ENCODE peak calls at places on chromosomes 3 and 15, in four cellular contexts. U is A549, J is testis, V is brain microvascular endothelial cell. P is an unnamed sample.

GRCh38 chr15:86849563-86849962 is 769.9 kb downstream of the AGBL1 start:
- DNase-seq in J (no peak), U (no peak), V (no peak), P (no peak)

GRCh38 chr15:59169337-59169736 is 37.3 kb upstream of the LDHAL6B start:
- DNase-seq in J (no peak), V (peak), U (no peak), P (peak)

GRCh38 chr3:79257811-79258210 is 510.0 kb downstream of the ROBO1 start:
- DNase-seq in U (no peak), J (no peak), V (no peak), P (no peak)

GRCh38 chr3:191985691-191986090 is 524.7 kb downstream of the PYDC2 start:
- DNase-seq in V (no peak), U (no peak), J (no peak), P (no peak)

GRCh38 chr3:100093826-100094225 is 20.5 kb downstream of the FILIP1L start:
- DNase-seq in U (no peak), J (no peak), V (no peak), P (no peak)

GRCh38 chr3:187689984-187690383 is 12.4 kb downstream of the RTP2 start:
- DNase-seq in V (peak), U (no peak), J (no peak), P (no peak)

GRCh38 chr3:63202529-63202928 is 75.6 kb upstream of the SYNPR start:
- DNase-seq in V (no peak), U (no peak), J (no peak), P (no peak)

GRCh38 chr3:108102420-108103039 is 11.7 kb upstream of the CD47 start:
- DNase-seq in J (no peak), U (no peak), V (no peak), P (no peak)

GRCh38 chr3:29183346-29184087 is 97.4 kb upstream of the RBMS3 start:
- DNase-seq in V (peak), U (no peak), J (no peak), P (no peak)

GRCh38 chr15:59953392-59953883 is 50.7 kb upstream of the FOXB1 start:
- DNase-seq in V (no peak), U (no peak), J (no peak), P (no peak)

GRCh38 chr3:127061641-127062040 is 78.7 kb downstream of the PLXNA1 start:
- DNase-seq in V (no peak), J (no peak), U (no peak), P (no peak)

GRCh38 chr3:138812806-138813205 is 21.9 kb downstream of the PIK3CB start:
- DNase-seq in V (no peak), U (no peak), J (no peak), P (no peak)

GRCh38 chr3:189664311-189664710 is 33.1 kb downstream of the TP63 start:
- DNase-seq in V (peak), J (no peak), U (peak), P (peak)

GRCh38 chr15:71440479-71441071 is 325.3 kb downstream of the THSD4 start:
- DNase-seq in U (peak), V (no peak), J (no peak), P (peak)

GRCh38 chr3:138578961-138579574 is 15.0 kb downstream of the CEP70 start:
- DNase-seq in V (no peak), J (no peak), U (no peak), P (no peak)

GRCh38 chr3:29764059-29764458 is 483.2 kb downstream of the RBMS3 start:
- DNase-seq in J (no peak), V (peak), U (no peak), P (peak)

GRCh38 chr3:124510290-124510689 is 220.0 kb upstream of the UMPS start:
- DNase-seq in V (no peak), U (no peak), J (no peak), P (no peak)

GRCh38 chr3:5004319-5005152 is 25.3 kb downstream of the BHLHE40 start:
- DNase-seq in V (no peak), U (no peak), J (no peak), P (no peak)

GRCh38 chr3:71511037-71511436 is 72.5 kb downstream of the FOXP1 start:
- DNase-seq in V (peak), U (peak), J (no peak), P (peak)

GRCh38 chr3:120160050-120160449 is 65.8 kb upstream of the GSK3B start:
- DNase-seq in V (peak), U (peak), J (peak), P (peak)

GRCh38 chr3:58169371-58169770 is 41.4 kb downstream of the DNASE1L3 start:
- DNase-seq in J (no peak), V (no peak), U (no peak), P (no peak)

GRCh38 chr3:71055602-71056001 is 527.9 kb downstream of the FOXP1 start:
- DNase-seq in J (no peak), V (no peak), U (peak), P (no peak)

GRCh38 chr15:58477228-58477627 is 45.4 kb downstream of the LIPC start:
- DNase-seq in U (no peak), V (no peak), J (no peak), P (no peak)

GRCh38 chr3:101310580-101311375 is 9.6 kb downstream of the IMPG2 start:
- DNase-seq in U (no peak), V (peak), J (no peak), P (peak)

GRCh38 chr3:195715583-195716266 is 5.1 kb upstream of the MUC20 start:
- DNase-seq in J (no peak), V (no peak), U (peak), P (no peak)

GRCh38 chr3:190387578-190388213 is at the start of gene CLDN16:
- DNase-seq in V (no peak), U (no peak), J (no peak), P (no peak)

GRCh38 chr3:152283492-152284381 is 15.0 kb downstream of the MBNL1 start:
- DNase-seq in J (no peak), U (no peak), V (no peak), P (no peak)

GRCh38 chr3:158058775-158059174 is 47.4 kb downstream of the SHOX2 start:
- DNase-seq in V (no peak), U (no peak), J (no peak), P (no peak)

GRCh38 chr3:143291826-143292447 is 172.4 kb downstream of the CHST2 start:
- DNase-seq in J (no peak), V (no peak), U (no peak), P (no peak)

GRCh38 chr3:88219138-88219792 is 69.5 kb downstream of the C3orf38 start:
- DNase-seq in V (peak), U (peak), J (peak), P (peak)

GRCh38 chr3:50123394-50124361 is 31.4 kb upstream of the SEMA3F start:
- DNase-seq in U (no peak), J (no peak), V (no peak), P (no peak)

GRCh38 chr3:50120364-50121095 is 31.8 kb downstream of the RBM5 start:
- DNase-seq in V (no peak), U (no peak), J (no peak), P (no peak)

GRCh38 chr3:50122661-50123391 is 32.3 kb upstream of the SEMA3F start:
- DNase-seq in V (no peak), J (no peak), U (no peak), P (no peak)

GRCh38 chr3:50121416-50122032 is 32.8 kb downstream of the RBM5 start:
- DNase-seq in V (peak), U (peak), J (peak), P (peak)

GRCh38 chr3:50122071-50122470 is 33.1 kb upstream of the SEMA3F start:
- DNase-seq in U (no peak), V (no peak), J (no peak), P (no peak)
- H3K4me3 ChIP-seq in U (no peak), V (no peak), J (no peak), P (no peak)

DNA sequence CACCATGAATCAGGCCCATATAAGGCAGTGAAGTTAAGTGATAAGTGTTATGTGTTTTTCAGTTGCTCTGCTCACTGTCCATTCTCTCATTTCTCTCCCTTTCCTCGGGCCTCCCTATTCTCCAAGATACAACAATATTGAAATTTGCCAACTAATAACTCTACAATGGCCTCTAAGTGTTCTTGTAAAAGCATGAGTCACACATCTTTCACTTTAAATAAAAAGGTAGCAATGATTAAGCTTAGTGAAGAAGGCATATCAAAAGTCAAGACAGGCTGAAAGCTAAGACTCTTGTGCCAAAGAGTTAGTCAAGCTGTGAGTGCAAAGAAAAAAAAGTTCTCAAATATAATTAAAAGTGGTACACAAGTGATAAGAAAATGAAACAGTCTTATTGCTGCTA is 675.4 kb downstream of the OTOL1 start:
- DNase-seq in J (no peak), V (no peak), U (no peak), P (no peak)
- TF ChIP-seq CTCF in J (no peak), V (no peak), U (no peak), P (no peak)

DNA sequence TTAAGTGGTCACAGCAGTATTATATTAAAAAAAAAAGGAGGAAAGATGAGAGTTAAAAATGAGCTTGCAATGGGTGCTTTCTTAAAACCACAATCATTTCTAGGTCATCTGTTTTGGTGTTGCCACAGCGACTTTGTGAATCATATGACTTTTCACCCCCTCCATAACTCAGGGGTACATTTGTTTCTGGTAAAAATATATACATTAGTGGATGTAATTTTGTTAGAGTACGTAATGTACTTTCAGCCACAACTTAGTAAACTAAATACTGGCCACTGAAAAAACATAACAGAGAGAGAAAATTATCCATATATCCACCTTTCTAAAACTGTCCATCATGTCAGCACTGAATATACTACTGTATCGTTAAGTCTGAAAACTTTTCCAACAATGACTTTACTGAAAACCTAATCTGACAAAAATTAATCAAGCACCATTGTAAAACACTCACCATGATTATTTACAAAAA is 3.4 kb downstream of the ANKRD28 start:
- DNase-seq in U (peak), V (peak), J (no peak), P (no peak)
- H3K4me3 ChIP-seq in U (peak), V (peak), J (no peak), P (peak)

DNA sequence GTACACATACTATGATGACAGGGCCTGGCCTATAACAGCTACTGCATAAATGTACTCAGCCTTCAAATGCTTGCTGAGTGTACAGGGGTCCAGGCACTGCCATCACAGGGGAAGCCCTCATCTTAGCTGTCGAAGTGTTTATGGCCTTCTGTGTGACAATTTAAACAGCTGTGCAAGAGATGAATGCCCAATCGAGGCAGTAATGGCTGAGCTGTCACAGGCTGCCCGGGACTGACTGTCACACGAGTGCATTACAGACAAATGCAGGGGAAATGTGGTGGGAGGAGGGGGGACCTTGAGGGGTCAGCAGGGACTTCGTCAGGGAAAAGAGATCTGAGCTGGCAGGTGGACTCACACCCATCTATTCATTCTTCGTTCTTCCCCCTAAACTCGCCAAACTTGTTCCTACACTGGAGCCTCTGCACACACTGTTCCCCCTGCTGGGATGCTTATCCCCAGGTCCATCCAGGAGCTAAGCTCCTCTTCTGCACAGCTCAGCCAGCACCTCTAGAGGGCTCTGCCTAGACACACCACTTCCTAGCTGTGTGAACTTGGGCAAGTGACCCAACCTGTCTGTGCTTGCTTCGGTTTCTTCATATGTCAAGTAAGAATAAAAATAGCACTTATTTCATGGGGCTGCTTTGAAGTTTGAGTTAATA is 156.2 kb upstream of the IQSEC1 start:
- DNase-seq in V (peak), U (peak), J (no peak), P (no peak)
- TF ChIP-seq CTCF in V (peak), U (peak), J (no peak), P (peak)

DNA sequence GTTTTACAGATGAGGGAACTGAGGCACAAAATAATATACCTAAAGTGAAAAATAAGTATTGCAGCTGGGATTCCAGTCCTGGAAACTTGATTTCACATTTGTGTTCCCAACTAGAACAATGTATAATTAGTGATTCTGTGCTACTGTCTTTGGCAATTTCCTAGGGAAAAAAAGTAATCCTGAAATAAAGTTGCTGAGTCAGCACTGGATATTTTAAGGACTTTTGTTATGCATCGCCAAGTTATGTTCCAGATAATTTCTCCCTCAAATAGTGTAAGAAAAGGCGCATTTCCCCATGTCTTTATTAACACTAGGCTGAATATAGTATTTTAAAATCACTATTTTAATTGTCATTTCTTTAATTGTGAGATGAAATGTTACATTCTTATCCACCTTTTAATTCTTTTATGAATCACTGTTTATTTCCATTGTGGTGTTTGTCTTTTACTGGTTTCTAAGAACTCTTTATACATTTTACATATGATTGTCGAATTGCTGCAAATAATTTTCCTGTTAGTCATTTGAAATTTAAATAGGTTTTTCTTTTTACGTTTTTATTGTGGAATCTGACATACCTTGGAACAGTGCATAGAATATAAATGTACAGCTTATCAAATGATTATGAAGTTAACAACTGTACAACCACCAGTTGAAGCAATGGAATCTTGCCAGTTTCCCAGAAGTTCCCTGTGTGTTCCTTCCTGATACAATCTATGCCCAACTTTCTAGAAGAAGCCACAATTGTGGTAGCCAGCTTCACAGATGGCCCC is 56.6 kb downstream of the SH3GL3 start:
- DNase-seq in V (no peak), J (no peak), U (no peak), P (no peak)
- H3K4me3 ChIP-seq in V (no peak), J (no peak), U (no peak), P (no peak)

DNA sequence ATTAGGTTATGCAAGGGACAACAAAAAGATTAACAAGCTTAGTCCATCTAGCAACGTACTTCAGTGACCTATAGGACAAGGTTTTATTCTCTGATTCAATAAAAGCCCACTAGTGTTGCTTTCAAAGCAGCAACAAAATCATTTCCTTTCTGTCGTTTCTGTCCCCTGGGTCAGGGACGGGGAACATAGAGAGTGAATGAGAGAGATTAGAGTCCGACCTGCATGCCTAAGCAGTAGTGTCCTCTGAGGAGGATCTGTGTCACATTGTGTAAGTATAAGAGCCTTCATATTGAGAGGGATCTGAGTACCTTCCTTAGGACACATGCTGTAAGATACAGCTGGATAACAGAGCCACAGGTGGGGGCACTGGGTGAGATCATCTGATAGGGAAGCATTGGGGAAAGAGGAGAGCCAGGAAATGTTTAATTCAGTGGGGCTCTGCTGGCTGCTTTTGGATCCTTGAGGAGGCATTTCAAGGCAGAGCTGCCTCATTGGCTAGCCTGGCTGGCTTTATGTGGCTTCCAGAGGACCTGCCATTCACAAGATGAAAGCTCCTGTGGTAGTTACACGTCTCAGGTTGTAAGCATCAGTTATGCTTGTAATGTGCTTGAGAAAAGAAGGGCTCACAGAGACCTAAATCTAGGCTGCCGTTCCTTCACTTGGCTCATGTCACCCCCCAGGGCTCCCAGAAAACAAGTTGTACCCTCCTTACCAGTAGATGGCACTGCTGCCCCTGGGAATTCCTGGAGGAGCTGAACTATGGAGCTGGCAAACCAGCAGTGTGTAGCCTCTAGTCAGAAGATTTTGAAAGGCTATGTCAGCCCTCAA is 2.7 kb downstream of the TMEM108 start:
- DNase-seq in V (peak), U (peak), J (peak), P (peak)
- TF ChIP-seq CTCF in V (peak), U (peak), J (peak), P (peak)

DNA sequence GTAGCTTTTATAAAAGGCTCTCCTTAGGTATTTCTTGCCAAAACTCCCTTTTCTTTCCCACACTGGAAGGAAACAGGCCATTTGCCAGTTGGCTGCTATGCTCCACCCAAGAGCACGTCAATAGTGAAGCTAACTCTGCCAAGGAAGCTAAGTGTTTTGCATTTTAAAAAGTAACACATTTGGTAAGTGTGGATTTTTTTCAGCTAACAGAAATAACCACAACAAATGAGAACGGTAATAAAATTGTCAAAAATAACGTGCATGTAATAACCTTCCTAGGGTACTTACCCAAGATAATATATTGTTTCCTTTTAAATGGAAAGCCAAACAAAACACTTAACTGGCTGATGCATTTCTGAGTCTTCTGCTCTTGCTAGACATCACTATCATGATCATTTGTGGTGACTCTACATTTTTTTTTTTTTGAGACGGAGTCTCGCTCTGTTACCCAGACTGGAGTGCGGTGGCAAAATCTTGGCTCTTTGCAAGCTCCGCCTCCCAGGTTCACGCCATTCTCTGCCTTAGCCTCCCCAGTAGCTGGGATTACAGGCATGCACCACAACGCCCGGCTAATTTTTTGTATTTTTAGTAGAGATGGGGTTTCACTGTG is 4.6 kb downstream of the DPP8 start:
- DNase-seq in V (no peak), J (peak), U (no peak), P (peak)
- H3K4me3 ChIP-seq in V (no peak), J (no peak), U (no peak), P (no peak)